ENCODE peak calls at places on chromosomes 3 and 15, in nine cellular contexts. W, X, G, V, F, R, Q, K and T are unnamed samples.

GRCh38 chr3:112773864-112774263 is 72.8 kb downstream of the CD200R1L start:
- DNase-seq in W (no peak), X (no peak), G (no peak), V (peak; percentile 51), F (peak; percentile 73), R (peak; percentile 30), Q (peak; percentile 21), K (no peak), T (no peak)

GRCh38 chr15:89829161-89829560 is 14.5 kb upstream of the ANPEP start:
- DNase-seq in W (no peak), X (no peak), G (no peak), V (no peak), F (peak; percentile 41), R (no peak), Q (no peak), K (no peak), T (no peak)

GRCh38 chr3:127639173-127640030 is 10.4 kb downstream of the PODXL2 start:
- DNase-seq in W (no peak), X (no peak), G (no peak), V (no peak), F (peak; percentile 10), R (no peak), Q (no peak), K (peak; percentile 47), T (no peak)

GRCh38 chr3:70090322-70090913 is 90.9 kb downstream of the SAMMSON start:
- DNase-seq in W (no peak), X (no peak), G (no peak), V (peak; percentile 68), F (no peak), R (no peak), Q (no peak), K (peak; percentile 28), T (no peak)

GRCh38 chr3:108342829-108343478 is 46.6 kb downstream of the HHLA2 start:
- DNase-seq in W (no peak), X (no peak), G (no peak), V (peak; percentile 24), F (no peak), R (no peak), Q (no peak), K (peak; percentile 69), T (no peak)

GRCh38 chr3:192904632-192905289 is 12.9 kb downstream of the MB21D2 start:
- DNase-seq in W (no peak), X (peak; percentile 71), G (no peak), V (no peak), F (no peak), R (no peak), Q (no peak), K (no peak), T (no peak)

GRCh38 chr15:72199721-72200212 is 2.2 kb upstream of the GRAMD2A start:
- DNase-seq in W (peak; percentile 74), X (peak; percentile 64), G (peak; percentile 39), V (peak; percentile 88), F (peak; percentile 94), R (peak; percentile 68), Q (peak; percentile 75), K (peak; percentile 71), T (peak; percentile 46)

GRCh38 chr3:190456779-190457178 is 7.1 kb upstream of the TMEM207 start:
- DNase-seq in W (no peak), X (no peak), G (no peak), V (no peak), F (no peak), R (no peak), Q (no peak), K (no peak), T (no peak)

GRCh38 chr3:49414753-49415152 is 2.5 kb downstream of the TCTA start:
- DNase-seq in W (no peak), X (no peak), G (no peak), V (no peak), F (no peak), R (no peak), Q (no peak), K (no peak), T (no peak)

GRCh38 chr3:84600703-84601225 is 358.0 kb upstream of the CADM2 start:
- DNase-seq in W (no peak), X (no peak), G (no peak), V (no peak), F (no peak), R (peak; percentile 50), Q (no peak), K (no peak), T (no peak)

GRCh38 chr15:80152896-80153876 is at the start of gene FAH:
- DNase-seq in W (no peak), X (no peak), G (no peak), V (peak; percentile 80), F (no peak), R (no peak), Q (no peak), K (peak; percentile 53), T (peak; percentile 35)

GRCh38 chr3:16187213-16187790 is 12.8 kb downstream of the GALNT15 start:
- DNase-seq in W (no peak), X (no peak), G (no peak), V (no peak), F (no peak), R (no peak), Q (no peak), K (no peak), T (no peak)

GRCh38 chr15:74200394-74200793 is 2.2 kb downstream of the STRA6 start:
- DNase-seq in W (no peak), X (no peak), G (no peak), V (no peak), F (peak; percentile 49), R (no peak), Q (no peak), K (peak; percentile 76), T (peak; percentile 72)

GRCh38 chr3:2921903-2922302 is 188.3 kb downstream of the IL5RA start:
- DNase-seq in W (no peak), X (peak; percentile 16), G (no peak), V (peak; percentile 83), F (no peak), R (no peak), Q (no peak), K (no peak), T (no peak)

GRCh38 chr15:64460737-64461576 is 579 bp downstream of the ZNF609 start:
- DNase-seq in W (peak; percentile 62), X (peak; percentile 58), G (no peak), V (peak; percentile 67), F (peak; percentile 53), R (peak; percentile 24), Q (peak; percentile 24), K (peak; percentile 81), T (peak; percentile 71)

GRCh38 chr15:60649845-60650548 is 171.1 kb upstream of the ICE2 start:
- DNase-seq in W (no peak), X (no peak), G (no peak), V (no peak), F (peak; percentile 50), R (no peak), Q (no peak), K (peak; percentile 37), T (no peak)

GRCh38 chr3:142977399-142977728 is 13.9 kb upstream of the PAQR9 start:
- DNase-seq in W (no peak), X (no peak), G (no peak), V (no peak), F (no peak), R (no peak), Q (no peak), K (peak; percentile 24), T (no peak)

GRCh38 chr3:125037498-125038150 is 18.2 kb downstream of the HEG1 start:
- DNase-seq in W (no peak), X (no peak), G (no peak), V (peak; percentile 53), F (no peak), R (no peak), Q (no peak), K (no peak), T (no peak)

GRCh38 chr3:185537369-185537970 is 14.9 kb downstream of the LIPH start:
- DNase-seq in W (no peak), X (no peak), G (no peak), V (peak; percentile 92), F (peak; percentile 83), R (peak; percentile 84), Q (no peak), K (peak; percentile 80), T (peak; percentile 55)

GRCh38 chr3:183195266-183195665 is 32.7 kb upstream of the LAMP3 start:
- DNase-seq in W (no peak), X (no peak), G (no peak), V (no peak), F (no peak), R (no peak), Q (no peak), K (no peak), T (no peak)

GRCh38 chr15:63135804-63136203 is 14.1 kb downstream of the LACTB start:
- DNase-seq in W (no peak), X (no peak), G (no peak), V (no peak), F (no peak), R (peak; percentile 86), Q (no peak), K (peak; percentile 90), T (peak; percentile 71)

GRCh38 chr3:42747581-42747980 is 25.5 kb downstream of the CCDC13 start:
- DNase-seq in W (no peak), X (no peak), G (no peak), V (no peak), F (peak; percentile 39), R (no peak), Q (no peak), K (no peak), T (no peak)

GRCh38 chr3:115402651-115403050 is 220.7 kb upstream of the GAP43 start:
- DNase-seq in W (no peak), X (no peak), G (no peak), V (no peak), F (no peak), R (no peak), Q (no peak), K (no peak), T (no peak)

GRCh38 chr3:188554404-188554803 is 400.4 kb downstream of the LPP start:
- DNase-seq in W (no peak), X (no peak), G (no peak), V (no peak), F (no peak), R (no peak), Q (no peak), K (peak; percentile 76), T (no peak)

GRCh38 chr3:176785207-176785606 is 412.1 kb downstream of the TBL1XR1 start:
- DNase-seq in W (no peak), X (no peak), G (no peak), V (no peak), F (no peak), R (no peak), Q (no peak), K (no peak), T (no peak)

GRCh38 chr3:53921296-53921695 is 29.6 kb upstream of the SELENOK start:
- DNase-seq in W (no peak), X (no peak), G (no peak), V (peak; percentile 68), F (peak; percentile 52), R (no peak), Q (no peak), K (peak; percentile 8), T (peak; percentile 12)